ENCODE peak calls at places on chromosomes 7 and 10, in seven cellular contexts. F is substantia nigra; R is hippocampal formation; T is activated CD4-positive, alpha-beta T cell treated with anti-CD3 and anti-CD28 coated beads for 48 hours; H is heart right ventricle; B is heart left ventricle; Y is AML-193. E is an unnamed sample.

GRCh38 chr10:88763441-88763840 is 3.6 kb downstream of the LIPN start:
- DNase-seq in F (no peak), R (no peak), T (no peak), H (no peak), B (no peak), Y (no peak), E (no peak)

GRCh38 chr10:113132651-113133088 is 182.6 kb downstream of the TCF7L2 start:
- DNase-seq in F (no peak), R (no peak), T (no peak), H (no peak), B (no peak), Y (no peak), E (no peak)

GRCh38 chr10:3464760-3465405 is 292.3 kb upstream of the PITRM1 start:
- DNase-seq in F (no peak), R (no peak), T (no peak), H (no peak), B (no peak), Y (no peak), E (no peak)

GRCh38 chr10:133012573-133013359 is 70.4 kb upstream of the CFAP46 start:
- DNase-seq in F (no peak), R (no peak), T (no peak), H (no peak), B (no peak), Y (no peak), E (no peak)

GRCh38 chr7:537911-538634 is 18.4 kb upstream of the PDGFA start:
- DNase-seq in F (no peak), R (no peak), T (no peak), H (peak; percentile 63), B (peak; percentile 61), Y (no peak), E (no peak)

GRCh38 chr7:140643416-140643815 is 2.8 kb upstream of the DENND2A start:
- DNase-seq in F (no peak), R (no peak), T (no peak), H (no peak), B (no peak), Y (no peak), E (no peak)

GRCh38 chr10:14858338-14858925 is 20.2 kb upstream of the SUV39H2 start:
- DNase-seq in F (no peak), R (no peak), T (no peak), H (no peak), B (no peak), Y (no peak), E (no peak)

GRCh38 chr7:47943676-47944474 is 4.4 kb downstream of the PKD1L1 start:
- DNase-seq in F (no peak), R (no peak), T (no peak), H (no peak), B (no peak), Y (no peak), E (no peak)

GRCh38 chr7:99392046-99392445 is 16.4 kb downstream of the PDAP1 start:
- DNase-seq in F (no peak), R (no peak), T (no peak), H (no peak), B (no peak), Y (no peak), E (no peak)

E was measured in KBM-7.